ENCODE peak calls at places on chromosomes 13 and 19, in six cellular contexts. Z is EH; R is tibial artery; M is endodermal cell; W is immature natural killer cell; Q is central memory CD4-positive, alpha-beta T cell. J is an unnamed sample.
A peak's percentile ranks its signal among the peaks of the same experiment; 100 is the strongest.

GRCh38 chr13:99968521-99969367 is 2.8 kb downstream of the ZIC5 start:
- DNase-seq in Z (no peak), R (no peak), M (peak; percentile 76), W (no peak), Q (no peak), J (no peak)

GRCh38 chr13:62997038-62997619 is 1581.5 kb upstream of the PCDH20 start:
- DNase-seq in Z (no peak), R (no peak), M (no peak), W (no peak), Q (no peak), J (no peak)

GRCh38 chr19:1860133-1860775 is 3.1 kb downstream of the KLF16 start:
- DNase-seq in Z (peak; percentile 78), R (no peak), M (peak; percentile 79), W (no peak), Q (peak; percentile 73), J (no peak)

GRCh38 chr13:113835461-113836274 is 28.2 kb downstream of the GAS6 start:
- DNase-seq in Z (peak; percentile 93), R (no peak), M (no peak), W (no peak), Q (no peak), J (no peak)

GRCh38 chr19:449916-450315 is 10.9 kb downstream of the SHC2 start:
- DNase-seq in Z (no peak), R (no peak), M (no peak), W (no peak), Q (no peak), J (no peak)

GRCh38 chr19:33754361-33754760 is 42.3 kb upstream of the KCTD15 start:
- DNase-seq in Z (no peak), R (no peak), M (no peak), W (no peak), Q (no peak), J (no peak)

GRCh38 chr19:12521996-12522395 is 29.3 kb downstream of the ZNF564 start:
- DNase-seq in Z (no peak), R (no peak), M (peak; percentile 75), W (no peak), Q (no peak), J (no peak)

GRCh38 chr13:33509642-33510229 is 224.2 kb upstream of the STARD13 start:
- DNase-seq in Z (peak; percentile 86), R (peak; percentile 76), M (no peak), W (no peak), Q (no peak), J (no peak)

GRCh38 chr13:51638497-51638871 is 54.2 kb downstream of the WDFY2 start:
- DNase-seq in Z (peak; percentile 72), R (no peak), M (no peak), W (no peak), Q (no peak), J (no peak)

GRCh38 chr13:31807090-31807541 is 67.8 kb downstream of the RXFP2 start:
- DNase-seq in Z (no peak), R (no peak), M (no peak), W (peak; percentile 91), Q (peak; percentile 76), J (peak; percentile 9)

GRCh38 chr19:3151563-3152430 is 16.0 kb downstream of the GNA15 start:
- DNase-seq in Z (peak; percentile 42), R (no peak), M (no peak), W (no peak), Q (no peak), J (no peak)

GRCh38 chr13:19591864-19592263 is 30.5 kb upstream of the TPTE2 start:
- DNase-seq in Z (no peak), R (no peak), M (no peak), W (no peak), Q (no peak), J (no peak)

GRCh38 chr19:11570039-11570462 is 7.4 kb downstream of the ACP5 start:
- DNase-seq in Z (no peak), R (no peak), M (no peak), W (no peak), Q (no peak), J (no peak)

GRCh38 chr13:49165798-49166752 is 54.1 kb upstream of the MLNR start:
- DNase-seq in Z (no peak), R (no peak), M (no peak), W (no peak), Q (no peak), J (no peak)

GRCh38 chr19:4566402-4567051 is 7.0 kb upstream of the SEMA6B start:
- DNase-seq in Z (no peak), R (no peak), M (no peak), W (no peak), Q (no peak), J (no peak)

GRCh38 chr13:88063741-88064140 is 392.6 kb downstream of the SLITRK5 start:
- DNase-seq in Z (no peak), R (no peak), M (no peak), W (no peak), Q (no peak), J (no peak)

GRCh38 chr19:7973883-7974282 is 30.4 kb upstream of the TIMM44 start:
- DNase-seq in Z (no peak), R (no peak), M (no peak), W (no peak), Q (no peak), J (no peak)

GRCh38 chr19:22332924-22333323 is 46.7 kb downstream of the ZNF729 start:
- DNase-seq in Z (peak; percentile 4), R (no peak), M (no peak), W (no peak), Q (no peak), J (no peak)